ENCODE peak calls at places on chromosome 3, in seven cellular contexts. R is IMR-90, Z is neural progenitor cell, C is mesenchymal stem cell, A is MM.1S, V is DND-41, Q is PC-3. S is an unnamed sample.

GRCh38 chr3:72679540-72680198 is 168.6 kb downstream of the SHQ1 start:
- DNase-seq in R (no peak), Z (no peak), C (peak; percentile 9), A (peak; percentile 70), V (no peak), Q (no peak), S (peak; percentile 67)

GRCh38 chr3:48950051-48950450 is 31.4 kb downstream of the ARIH2 start:
- DNase-seq in R (no peak), Z (no peak), C (no peak), A (no peak), V (no peak), Q (no peak), S (no peak)

GRCh38 chr3:15557511-15557946 is 36.0 kb upstream of the COLQ start:
- DNase-seq in R (peak; percentile 75), Z (peak; percentile 57), C (peak; percentile 83), A (peak; percentile 71), V (peak; percentile 49), Q (peak; percentile 94), S (peak; percentile 70)

GRCh38 chr3:147655236-147655635 is 246.1 kb downstream of the ZIC1 start:
- DNase-seq in R (no peak), Z (no peak), C (no peak), A (no peak), V (no peak), Q (no peak), S (no peak)

GRCh38 chr3:111739241-111739952 is 119.7 kb upstream of the PHLDB2 start:
- DNase-seq in R (peak; percentile 88), Z (no peak), C (peak; percentile 92), A (no peak), V (no peak), Q (peak; percentile 96), S (no peak)

GRCh38 chr3:54046677-54047214 is 75.6 kb upstream of the CACNA2D3 start:
- DNase-seq in R (no peak), Z (no peak), C (no peak), A (no peak), V (no peak), Q (peak; percentile 6), S (no peak)

GRCh38 chr3:141729240-141729639 is 8.9 kb upstream of the RNF7 start:
- DNase-seq in R (no peak), Z (no peak), C (no peak), A (no peak), V (no peak), Q (no peak), S (peak; percentile 7)

GRCh38 chr3:46861293-46861995 is 1.8 kb downstream of the MYL3 start:
- DNase-seq in R (no peak), Z (no peak), C (no peak), A (no peak), V (no peak), Q (no peak), S (no peak)

DNA sequence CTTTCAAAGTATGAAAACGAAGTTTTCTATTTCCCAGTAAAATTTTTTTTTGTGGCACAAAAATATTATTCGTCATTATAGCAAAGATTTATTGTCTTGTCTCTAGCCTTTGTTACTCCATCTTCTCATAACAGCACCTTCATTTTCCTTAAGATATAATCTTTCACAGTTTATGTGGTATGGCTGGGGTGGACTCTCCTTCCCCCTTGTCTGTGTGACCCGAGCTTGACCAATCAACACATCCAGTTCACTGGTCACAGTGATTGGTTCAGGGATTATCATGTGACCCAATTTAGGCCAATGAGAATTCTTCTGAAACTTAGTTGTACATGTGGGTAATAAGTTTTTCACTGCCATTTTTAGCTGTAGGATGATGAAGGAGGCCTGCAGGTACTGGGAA is 71.2 kb upstream of the DCBLD2 start:
- DNase-seq in R (no peak), Z (no peak), C (no peak), A (no peak), V (no peak), Q (peak; percentile 37), S (no peak)
- H3K9ac ChIP-seq in R (no peak overlapping the region), Z (no peak overlapping the region), C (peak overlapping the region; percentile 78), A (no peak overlapping the region), V (no peak overlapping the region), Q (peak overlapping the region; percentile 93), S (no peak overlapping the region)

GRCh38 chr3:195151866-195152526 is 119.0 kb downstream of the XXYLT1 start:
- DNase-seq in R (peak; percentile 92), Z (no peak), C (peak; percentile 94), A (no peak), V (no peak), Q (peak; percentile 84), S (peak; percentile 60)
- H3K27ac ChIP-seq in R (peak overlapping the region; percentile 35), Z (no peak overlapping the region), C (no peak overlapping the region), A (no peak overlapping the region), V (no peak overlapping the region), Q (peak overlapping the region; percentile 80), S (no peak overlapping the region)

GRCh38 chr3:12479919-12480425 is 4.3 kb upstream of the TSEN2 start:
- DNase-seq in R (peak; percentile 55), Z (peak; percentile 81), C (peak; percentile 60), A (peak; percentile 56), V (peak; percentile 43), Q (peak; percentile 78), S (peak; percentile 69)
- H3K9ac ChIP-seq in R (no peak overlapping the region), Z (no peak overlapping the region), C (peak overlapping the region; percentile 48), A (no peak overlapping the region), V (peak overlapping the region; percentile 33), Q (peak overlapping the region; percentile 70), S (no peak overlapping the region)

DNA sequence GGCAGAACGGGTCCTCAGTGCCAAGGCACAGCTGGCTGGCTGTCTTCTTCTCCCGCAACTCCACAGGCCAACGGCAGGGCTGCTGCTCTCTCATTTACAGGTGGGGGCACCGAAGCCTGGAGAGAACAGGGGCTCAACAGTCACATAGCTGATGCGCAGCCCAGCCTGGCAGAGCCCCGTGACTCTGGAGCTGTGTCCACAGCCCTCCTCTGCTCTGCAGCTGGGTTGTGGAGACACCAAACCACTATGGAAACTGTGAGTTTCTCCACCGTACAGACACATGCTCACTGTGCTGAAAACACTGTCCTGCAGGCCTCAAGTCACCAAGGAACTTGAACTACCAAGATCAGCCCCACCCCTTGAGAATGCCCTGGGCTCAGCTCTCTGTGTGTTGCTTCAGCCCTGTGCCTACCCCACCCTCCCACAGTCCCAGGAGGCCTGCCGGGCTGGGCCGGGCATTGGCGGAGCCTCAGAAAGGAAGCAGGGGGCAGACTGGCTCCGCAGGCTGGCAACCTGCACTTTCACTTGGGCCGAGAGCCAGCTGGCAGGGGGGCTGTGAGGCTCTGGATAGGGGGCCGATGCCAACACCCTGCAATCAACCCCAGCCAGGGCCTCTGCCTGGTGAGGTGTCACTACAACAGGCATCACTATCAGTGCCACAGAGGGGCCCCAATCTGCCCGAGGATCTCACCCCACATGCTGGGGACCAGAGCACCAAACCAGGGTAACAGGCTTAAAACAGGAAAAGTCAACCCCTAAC is 113.7 kb upstream of the RPL32 start:
- DNase-seq in R (no peak), Z (no peak), C (peak; percentile 16), A (no peak), V (peak; percentile 25), Q (no peak), S (no peak)
- H3K27ac ChIP-seq in R (no peak overlapping the region), Z (no peak overlapping the region), C (no peak overlapping the region), A (no peak overlapping the region), V (no peak overlapping the region), Q (no peak overlapping the region), S (no peak overlapping the region)

GRCh38 chr3:186194451-186194811 is 85.5 kb upstream of the ETV5 start:
- DNase-seq in R (no peak), Z (peak; percentile 25), C (no peak), A (no peak), V (no peak), Q (no peak), S (peak; percentile 12)

GRCh38 chr3:186192823-186193222 is 83.9 kb upstream of the ETV5 start:
- DNase-seq in R (no peak), Z (no peak), C (no peak), A (no peak), V (no peak), Q (no peak), S (peak; percentile 11)

GRCh38 chr3:186198442-186198841 is 89.6 kb upstream of the ETV5 start:
- DNase-seq in R (no peak), Z (no peak), C (no peak), A (no peak), V (no peak), Q (no peak), S (no peak)

GRCh38 chr3:186189492-186189891 is 80.6 kb upstream of the ETV5 start:
- DNase-seq in R (no peak), Z (no peak), C (no peak), A (no peak), V (no peak), Q (no peak), S (no peak)

DNA sequence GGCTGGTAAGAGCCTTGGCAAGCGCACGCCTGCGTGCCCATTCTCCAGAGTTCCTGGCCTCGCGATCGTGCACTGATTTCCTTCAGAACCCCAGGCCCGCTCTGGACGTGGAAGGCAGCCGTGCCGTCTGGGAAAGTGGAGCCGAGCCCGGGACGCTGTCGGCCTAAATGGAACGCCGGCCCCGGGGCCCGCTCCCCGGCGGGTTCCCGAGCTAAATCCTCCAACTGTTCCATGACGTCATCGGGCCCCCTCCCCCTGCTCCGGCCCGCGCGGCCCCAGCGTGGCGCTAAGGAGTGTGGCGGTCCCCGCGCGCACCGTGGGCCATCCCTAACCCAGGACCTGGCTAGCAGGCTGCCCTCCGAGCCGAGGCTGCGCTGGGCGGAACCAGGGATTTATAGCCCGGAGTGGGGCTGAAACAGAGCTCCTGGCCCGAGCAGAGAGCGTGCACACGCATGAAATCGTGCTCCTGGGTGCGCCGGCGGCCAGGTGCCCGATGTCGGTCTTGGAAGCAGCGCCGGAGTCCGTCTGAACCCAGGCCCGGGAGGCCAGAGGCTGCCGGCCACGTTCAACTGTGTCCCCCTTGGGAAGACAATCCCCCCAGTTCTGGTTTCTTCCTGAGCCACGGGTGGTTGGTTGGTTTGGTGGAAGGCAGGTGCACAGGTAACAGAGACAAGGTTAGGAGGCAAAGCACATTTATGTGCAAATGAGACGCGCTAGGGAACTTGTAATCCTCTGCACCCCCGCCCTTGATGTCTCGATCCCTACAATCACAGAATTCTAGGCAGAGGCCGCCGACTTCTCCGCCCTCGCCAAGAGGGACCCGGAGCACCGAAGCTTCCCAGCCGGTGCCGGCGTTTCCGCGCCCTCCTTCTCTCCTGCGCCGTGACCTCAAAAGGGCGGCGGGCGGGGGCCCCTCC is 84.9 kb upstream of the ETV5 start:
- DNase-seq in R (no peak), Z (peak; percentile 82), C (peak; percentile 31), A (no peak), V (no peak), Q (no peak), S (peak; percentile 54)
- H3K9ac ChIP-seq in R (no peak overlapping the region), Z (no peak overlapping the region), C (peak overlapping the region; percentile 54), A (no peak overlapping the region), V (no peak overlapping the region), Q (no peak overlapping the region), S (peak overlapping the region; percentile 55)

GRCh38 chr3:24834442-24834841 is 339.8 kb upstream of the THRB start:
- DNase-seq in R (no peak), Z (no peak), C (no peak), A (no peak), V (no peak), Q (no peak), S (no peak)
- H3K27ac ChIP-seq in R (no peak overlapping the region), Z (no peak overlapping the region), C (no peak overlapping the region), A (no peak overlapping the region), V (no peak overlapping the region), Q (no peak overlapping the region), S (no peak overlapping the region)

S was measured in mesendoderm.